ENCODE peak calls at places on chromosomes 1 and 21, in seven cellular contexts. S is naive B cell; Y is stimulated activated CD4-positive, alpha-beta T cell treated with anti-CD3 and anti-CD28 coated beads, Interleukin-4, amount 100 ng/mL, for 1 hour; I is T-cell; E is CD8-positive, alpha-beta memory T cell; V is germinal center; F is nucleus accumbens. O is an unnamed sample.

GRCh38 chr1:151811181-151811580 is 6.0 kb upstream of the LINGO4 start:
- DNase-seq in V (no peak), S (no peak), E (no peak), F (no peak), I (no peak), Y (no peak), O (no peak)

GRCh38 chr1:27600500-27601175 is 3.3 kb downstream of the AHDC1 start:
- DNase-seq in I (no peak), V (no peak), Y (no peak), E (no peak), F (no peak), S (no peak), O (peak)

GRCh38 chr1:84365225-84366221 is 32.8 kb upstream of the DNASE2B start:
- DNase-seq in I (no peak), V (no peak), S (no peak), E (no peak), Y (no peak), F (no peak), O (peak)

GRCh38 chr1:66809736-66810326 is 8.8 kb upstream of the INSL5 start:
- DNase-seq in V (no peak), S (no peak), Y (no peak), E (no peak), I (no peak), F (no peak), O (no peak)

GRCh38 chr1:30668026-30668425 is 55.4 kb downstream of the MATN1 start:
- DNase-seq in V (no peak), Y (no peak), E (no peak), S (no peak), F (no peak), I (no peak), O (no peak)

GRCh38 chr1:92944901-92945747 is 16.1 kb downstream of the DIPK1A start:
- DNase-seq in F (no peak), S (peak), I (no peak), Y (no peak), E (no peak), V (peak), O (no peak)

GRCh38 chr21:46379105-46379504 is 55.1 kb downstream of the PCNT start:
- DNase-seq in I (no peak), V (no peak), Y (no peak), E (no peak), F (no peak), S (no peak), O (no peak)

GRCh38 chr1:204356997-204357396 is 2.7 kb downstream of the PLEKHA6 start:
- DNase-seq in S (no peak), Y (no peak), F (no peak), E (no peak), I (no peak), V (no peak), O (no peak)

GRCh38 chr1:27299385-27300252 is 22.3 kb upstream of the TMEM222 start:
- DNase-seq in I (no peak), E (no peak), F (no peak), V (no peak), Y (no peak), S (no peak), O (peak)